ENCODE peak calls at places on chromosomes 16 and 17, in five cellular contexts. Y is mesendoderm, I is right cardiac atrium, B is neural progenitor cell, Z is foreskin fibroblast. J is an unnamed sample.

GRCh38 chr17:37116802-37117201 is 168.0 kb downstream of the AATF start:
- DNase-seq in Y (no peak), Z (no peak), I (no peak), B (peak; percentile 33), J (no peak)

GRCh38 chr17:17186551-17187505 is 19.3 kb downstream of the PLD6 start:
- DNase-seq in Y (peak; percentile 71), B (no peak), Z (no peak), I (no peak), J (no peak)

GRCh38 chr16:17067882-17068281 is 402.9 kb downstream of the XYLT1 start:
- DNase-seq in B (no peak), I (no peak), Z (no peak), Y (no peak), J (no peak)

GRCh38 chr17:53680745-53681144 is 142.0 kb upstream of the KIF2B start:
- DNase-seq in B (no peak), Z (no peak), Y (no peak), I (no peak), J (no peak)

GRCh38 chr16:66508914-66509496 is 40.9 kb downstream of the TK2 start:
- DNase-seq in Y (no peak), I (no peak), B (no peak), Z (no peak), J (no peak)

GRCh38 chr16:30447512-30448226 is 2.0 kb upstream of the SEPHS2 start:
- DNase-seq in B (no peak), I (no peak), Z (no peak), Y (no peak), J (no peak)

GRCh38 chr17:28957992-28958355 is 6.7 kb upstream of the PHF12 start:
- DNase-seq in Z (no peak), B (no peak), Y (no peak), I (no peak), J (no peak)

GRCh38 chr16:69105501-69106361 is at the start of gene HAS3:
- DNase-seq in I (peak; percentile 79), Y (peak; percentile 96), B (peak; percentile 91), Z (peak; percentile 50), J (peak; percentile 87)

GRCh38 chr17:1989135-1989534 is 36.0 kb downstream of the RTN4RL1 start:
- DNase-seq in Z (peak; percentile 89), Y (no peak), B (no peak), I (no peak), J (peak; percentile 98)

GRCh38 chr16:3112058-3112880 is at the start of gene ZNF205:
- DNase-seq in B (peak; percentile 85), I (peak; percentile 91), Z (peak; percentile 63), Y (peak; percentile 86), J (peak; percentile 82)

GRCh38 chr16:84845496-84846002 is 25.8 kb downstream of the CRISPLD2 start:
- DNase-seq in Y (no peak), Z (no peak), I (peak; percentile 25), B (peak; percentile 61), J (no peak)

GRCh38 chr16:68296291-68296690 is 14.5 kb downstream of the SLC7A6OS start:
- DNase-seq in I (peak; percentile 72), B (no peak), Z (no peak), Y (no peak), J (no peak)

GRCh38 chr16:8905795-8906591 is 23.8 kb downstream of the LITAFD start:
- DNase-seq in B (peak; percentile 51), I (no peak), Y (peak; percentile 64), Z (no peak), J (no peak)

GRCh38 chr17:68101075-68101991 is 65.8 kb downstream of the KPNA2 start:
- DNase-seq in B (peak; percentile 88), Z (peak; percentile 94), Y (peak; percentile 96), I (peak; percentile 96), J (peak; percentile 88)

GRCh38 chr17:76000755-76001521 is at the start of gene CDK3:
- DNase-seq in Z (no peak), I (no peak), Y (no peak), B (no peak), J (no peak)

GRCh38 chr17:61669522-61669921 is 78.5 kb upstream of the NACA2 start:
- DNase-seq in Z (no peak), B (no peak), I (no peak), Y (no peak), J (no peak)

GRCh38 chr16:15434425-15435215 is at the start of gene BMERB1:
- DNase-seq in B (peak; percentile 92), I (peak; percentile 94), Z (peak; percentile 72), Y (peak; percentile 69), J (peak; percentile 60)

GRCh38 chr17:42679492-42680330 is 1.9 kb downstream of the CCR10 start:
- DNase-seq in Z (peak; percentile 80), Y (peak; percentile 94), B (peak; percentile 92), I (peak; percentile 95), J (peak; percentile 84)

GRCh38 chr17:3827124-3827773 is 18.8 kb downstream of the NCBP3 start:
- DNase-seq in B (peak; percentile 83), Z (peak; percentile 35), Y (peak; percentile 80), I (peak; percentile 64), J (peak; percentile 83)

GRCh38 chr16:81830845-81831600 is 51.9 kb downstream of the PLCG2 start:
- DNase-seq in Z (no peak), Y (no peak), I (no peak), B (no peak), J (no peak)

GRCh38 chr16:88468289-88469129 is 15.4 kb downstream of the ZFPM1 start:
- DNase-seq in Z (peak; percentile 21), Y (peak; percentile 91), B (peak; percentile 88), I (peak; percentile 85), J (peak; percentile 27)

GRCh38 chr16:85420501-85421337 is 192.4 kb upstream of the GSE1 start:
- DNase-seq in Z (no peak), B (peak; percentile 79), Y (peak; percentile 74), I (peak; percentile 86), J (peak; percentile 48)

GRCh38 chr17:32819035-32819434 is 57.9 kb downstream of the MYO1D start:
- DNase-seq in Y (no peak), I (no peak), Z (no peak), B (no peak), J (no peak)

GRCh38 chr17:27878776-27879562 is 14.2 kb downstream of the LYRM9 start:
- DNase-seq in Y (no peak), I (peak; percentile 56), B (no peak), Z (no peak), J (no peak)

GRCh38 chr17:8016632-8017424 is 14.4 kb downstream of the GUCY2D start:
- DNase-seq in Z (no peak), I (peak; percentile 74), B (peak; percentile 80), Y (peak; percentile 83), J (peak; percentile 70)

GRCh38 chr17:8014558-8014850 is 12.1 kb downstream of the GUCY2D start:
- DNase-seq in Z (no peak), I (no peak), Y (no peak), B (no peak), J (no peak)

GRCh38 chr17:8015236-8015956 is 13.0 kb downstream of the GUCY2D start:
- DNase-seq in I (no peak), Y (no peak), B (no peak), Z (no peak), J (no peak)

GRCh38 chr17:8013731-8014557 is 11.5 kb downstream of the GUCY2D start:
- DNase-seq in I (no peak), B (no peak), Z (no peak), Y (no peak), J (no peak)

DNA sequence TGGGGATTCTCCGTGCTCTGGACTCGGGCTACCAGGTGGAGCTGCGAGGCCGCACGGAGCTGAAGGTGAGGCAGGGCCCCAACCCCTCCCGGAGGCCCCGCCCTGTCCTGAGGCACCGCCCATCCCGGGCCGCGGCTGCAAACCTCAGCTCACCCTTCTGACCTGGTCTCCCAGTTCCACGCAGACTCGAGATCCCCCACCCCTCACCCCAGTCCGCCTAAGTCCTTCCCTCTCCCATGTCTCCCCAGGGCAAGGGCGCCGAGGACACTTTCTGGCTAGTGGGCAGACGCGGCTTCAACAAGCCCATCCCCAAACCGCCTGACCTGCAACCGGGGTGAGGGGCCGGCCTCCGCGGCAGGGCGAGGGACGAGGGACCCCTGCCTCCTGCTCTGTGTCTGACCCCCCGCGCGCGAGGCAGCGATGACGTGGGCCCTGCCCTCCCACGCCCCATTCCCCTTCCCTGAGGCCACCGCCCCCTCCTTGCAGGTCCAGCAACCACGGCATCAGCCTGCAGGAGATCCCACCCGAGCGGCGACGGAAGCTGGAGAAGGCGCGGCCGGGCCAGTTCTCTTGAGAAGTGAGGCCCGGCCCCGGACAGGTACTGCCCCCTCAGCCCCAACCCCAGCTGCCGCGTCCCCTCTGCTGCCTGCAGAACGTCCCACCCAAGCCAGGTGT is 13.7 kb downstream of the GUCY2D start:
- DNase-seq in I (no peak), Z (no peak), B (peak; percentile 52), Y (no peak), J (no peak)
- H3K4me3 ChIP-seq in I (peak overlapping the region; percentile 30), Z (peak overlapping the region; percentile 15), B (peak overlapping the region; percentile 66), Y (peak overlapping the region; percentile 22), J (peak overlapping the region; percentile 38)

DNA sequence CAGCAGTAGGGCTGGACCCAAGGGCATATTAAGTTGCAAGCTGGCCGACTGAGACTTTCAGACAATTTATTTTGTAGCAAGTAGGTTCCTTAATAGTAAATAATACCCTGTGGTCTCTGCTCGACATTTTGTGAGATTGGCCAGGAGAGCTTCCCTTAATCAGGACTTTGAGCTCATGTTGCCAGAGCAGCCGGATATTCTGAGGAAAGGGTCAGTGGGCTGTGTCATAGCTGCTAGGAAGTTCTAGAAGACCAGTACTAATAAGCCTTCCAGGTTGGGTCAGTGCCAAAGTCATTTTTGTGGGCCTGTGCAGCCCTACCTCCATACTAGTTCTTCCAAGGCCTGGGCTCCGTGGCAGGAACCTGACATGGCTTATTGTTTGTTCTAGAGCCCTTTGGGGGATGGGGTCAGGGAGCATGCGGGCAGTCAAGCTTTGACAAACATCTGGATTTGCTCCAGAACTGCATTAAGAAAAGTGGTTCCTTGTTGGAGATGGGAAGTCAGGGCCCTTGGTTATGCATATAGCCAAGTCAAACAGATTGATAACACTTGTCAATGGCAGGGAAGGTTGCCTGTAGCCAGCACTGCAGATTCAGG is 7.5 kb downstream of the ALKBH5 start:
- DNase-seq in B (no peak), Z (no peak), Y (no peak), I (peak; percentile 67), J (no peak)
- H3K4me3 ChIP-seq in B (no peak overlapping the region), Z (no peak overlapping the region), Y (no peak overlapping the region), I (no peak overlapping the region), J (no peak overlapping the region)

GRCh38 chr17:77451271-77451893 is 310.6 kb downstream of the SEC14L1 start:
- DNase-seq in Z (peak; percentile 37), I (peak; percentile 88), B (peak; percentile 97), Y (peak; percentile 94), J (peak; percentile 47)
- H3K4me3 ChIP-seq in Z (peak overlapping the region; percentile 71), I (peak overlapping the region; percentile 32), B (peak overlapping the region; percentile 58), Y (peak overlapping the region; percentile 69), J (peak overlapping the region; percentile 56)

DNA sequence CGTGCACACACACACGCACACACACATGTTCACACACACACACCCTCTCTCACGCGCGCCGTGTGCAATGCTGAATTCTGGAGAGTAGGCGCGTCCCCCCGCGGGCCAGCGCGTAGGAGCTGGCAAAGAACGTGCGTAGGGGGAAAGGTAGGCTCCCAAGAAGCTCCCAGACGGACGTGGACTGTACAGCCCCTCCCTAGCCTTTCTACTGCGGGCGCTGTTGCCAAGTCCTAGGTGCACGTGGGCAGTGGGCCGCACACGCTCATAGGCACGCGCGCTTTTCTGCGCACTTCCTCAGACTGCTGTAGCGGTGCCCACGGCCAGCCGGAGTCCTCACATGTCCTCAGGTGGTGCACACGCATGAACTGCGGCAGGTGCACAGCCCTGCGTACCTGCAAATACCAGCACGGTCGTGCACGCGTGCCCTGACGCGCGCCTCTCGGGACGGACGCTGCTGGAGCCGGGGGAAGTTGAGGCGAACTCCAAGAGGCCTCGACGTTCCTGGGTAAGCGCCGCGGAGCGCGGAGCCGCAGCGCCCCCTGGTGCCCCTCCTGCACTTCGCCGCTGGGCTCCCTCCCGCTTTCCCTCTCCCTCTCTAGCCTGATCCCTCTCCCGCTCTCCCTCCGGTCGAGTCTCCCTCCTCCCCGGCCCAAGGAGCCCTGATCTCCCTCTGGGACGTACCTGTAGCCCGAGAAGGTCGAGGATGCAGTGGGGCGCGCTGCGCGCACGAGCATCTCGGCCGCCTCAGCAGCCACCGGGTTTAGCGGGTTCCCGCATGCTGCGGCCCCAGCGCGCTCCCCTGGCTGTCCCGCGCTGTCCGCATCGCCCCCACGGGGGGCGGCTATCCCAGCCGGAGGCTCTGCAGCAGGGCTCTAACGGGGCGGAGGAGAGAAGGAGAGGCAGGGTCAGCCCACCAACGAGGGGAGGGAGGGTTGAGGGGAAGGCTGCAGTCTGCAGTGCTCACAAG is 749 bp downstream of the GRIN2A start:
- DNase-seq in B (peak; percentile 89), Z (peak; percentile 32), I (peak; percentile 85), Y (peak; percentile 89), J (peak; percentile 46)
- H3K4me3 ChIP-seq in B (peak overlapping the region; percentile 58), Z (peak overlapping the region; percentile 33), I (no peak overlapping the region), Y (peak overlapping the region; percentile 11), J (no peak overlapping the region)